ENCODE peak calls at places on chromosomes 6 and 20, in eight cellular contexts. B, U, A, L, T, V, F and Z are unnamed samples.

GRCh38 chr6:28982476-28983266 is 22.4 kb downstream of the ZNF311 start:
- DNase-seq in U (no peak), L (no peak), V (no peak), F (peak; percentile 67), T (no peak), B (peak; percentile 30), A (no peak), Z (no peak)

GRCh38 chr6:48747471-48747870 is 636.5 kb upstream of the PTCHD4 start:
- DNase-seq in T (no peak), L (no peak), U (no peak), F (no peak), B (no peak), V (no peak), A (no peak), Z (no peak)

GRCh38 chr6:3808759-3809514 is 40.2 kb upstream of the FAM50B start:
- DNase-seq in B (no peak), L (no peak), T (no peak), A (peak; percentile 66), V (peak; percentile 58), U (no peak), F (peak; percentile 89), Z (no peak)

GRCh38 chr20:34579191-34579661 is 20.7 kb downstream of the MAP1LC3A start:
- DNase-seq in U (no peak), L (no peak), V (peak; percentile 54), T (no peak), F (peak; percentile 87), A (peak; percentile 28), B (peak; percentile 76), Z (no peak)

GRCh38 chr20:58900292-58900931 is 47.9 kb downstream of the GNAS start:
- DNase-seq in L (no peak), T (no peak), A (no peak), F (peak; percentile 32), V (no peak), B (no peak), U (no peak), Z (no peak)

GRCh38 chr6:77561768-77562314 is 91.0 kb upstream of the MEI4 start:
- DNase-seq in U (no peak), B (no peak), A (no peak), T (no peak), V (no peak), L (no peak), F (no peak), Z (no peak)

GRCh38 chr6:126374372-126374771 is 34.5 kb downstream of the CENPW start:
- DNase-seq in V (no peak), L (no peak), F (no peak), A (no peak), B (no peak), U (no peak), T (no peak), Z (no peak)

GRCh38 chr6:62980093-62980492 is 231.2 kb upstream of the FKBP1C start:
- DNase-seq in F (no peak), L (no peak), T (no peak), A (no peak), V (no peak), U (no peak), B (no peak), Z (no peak)

GRCh38 chr6:28258877-28259777 is at the start of gene NKAPL:
- DNase-seq in B (no peak), F (peak; percentile 86), L (peak; percentile 25), A (no peak), U (peak; percentile 89), T (peak; percentile 65), V (peak; percentile 87), Z (peak; percentile 64)

GRCh38 chr20:9817654-9818053 is 21.2 kb downstream of the PAK5 start:
- DNase-seq in T (no peak), U (no peak), L (no peak), F (no peak), A (no peak), V (no peak), B (no peak), Z (no peak)

GRCh38 chr20:57841297-57841866 is 131.6 kb upstream of the PMEPA1 start:
- DNase-seq in A (no peak), L (no peak), U (no peak), F (no peak), B (no peak), T (no peak), V (no peak), Z (no peak)

GRCh38 chr20:32789896-32790750 is 27.9 kb downstream of the DNMT3B start:
- DNase-seq in V (peak; percentile 81), L (peak; percentile 84), B (peak; percentile 63), U (peak; percentile 85), T (peak; percentile 73), F (peak; percentile 83), A (no peak), Z (peak; percentile 88)

GRCh38 chr20:36439040-36439730 is 102.1 kb upstream of the MYL9 start:
- DNase-seq in V (peak; percentile 79), T (peak; percentile 66), A (peak; percentile 32), L (peak; percentile 82), B (peak; percentile 40), U (peak; percentile 80), F (peak; percentile 71), Z (peak; percentile 85)

GRCh38 chr6:150310539-150310938 is 58.3 kb upstream of the IYD start:
- DNase-seq in F (no peak), B (no peak), L (no peak), V (no peak), U (no peak), A (no peak), T (no peak), Z (no peak)

GRCh38 chr6:30163090-30163917 is at the start of gene TRIM15:
- DNase-seq in L (no peak), T (peak; percentile 87), U (no peak), A (peak; percentile 73), V (no peak), F (no peak), B (no peak), Z (no peak)

GRCh38 chr20:53660078-53660909 is 66.7 kb upstream of the ZNF217 start:
- DNase-seq in V (peak; percentile 74), L (no peak), U (no peak), T (no peak), F (peak; percentile 50), A (no peak), B (no peak), Z (peak; percentile 52)

GRCh38 chr6:109527989-109528388 is 45.0 kb upstream of the ZBTB24 start:
- DNase-seq in V (no peak), U (no peak), B (no peak), F (peak; percentile 17), A (peak; percentile 21), L (no peak), T (no peak), Z (no peak)

GRCh38 chr6:92538926-92539325 is 880.4 kb downstream of the EPHA7 start:
- DNase-seq in L (no peak), U (no peak), A (no peak), T (no peak), F (no peak), V (no peak), B (no peak), Z (no peak)

GRCh38 chr20:53162251-53162835 is 190.2 kb downstream of the TSHZ2 start:
- DNase-seq in T (no peak), U (no peak), A (peak; percentile 42), L (no peak), V (peak; percentile 81), B (peak; percentile 34), F (peak; percentile 51), Z (no peak)

GRCh38 chr6:82720992-82721391 is 344.6 kb downstream of the UBE3D start:
- DNase-seq in B (no peak), T (no peak), V (no peak), U (no peak), F (no peak), L (no peak), A (no peak), Z (no peak)
- TF ChIP-seq CTCF in B (no peak), T (no peak), V (no peak), U (no peak), F (no peak), L (no peak), A (no peak), Z (no peak)

DNA sequence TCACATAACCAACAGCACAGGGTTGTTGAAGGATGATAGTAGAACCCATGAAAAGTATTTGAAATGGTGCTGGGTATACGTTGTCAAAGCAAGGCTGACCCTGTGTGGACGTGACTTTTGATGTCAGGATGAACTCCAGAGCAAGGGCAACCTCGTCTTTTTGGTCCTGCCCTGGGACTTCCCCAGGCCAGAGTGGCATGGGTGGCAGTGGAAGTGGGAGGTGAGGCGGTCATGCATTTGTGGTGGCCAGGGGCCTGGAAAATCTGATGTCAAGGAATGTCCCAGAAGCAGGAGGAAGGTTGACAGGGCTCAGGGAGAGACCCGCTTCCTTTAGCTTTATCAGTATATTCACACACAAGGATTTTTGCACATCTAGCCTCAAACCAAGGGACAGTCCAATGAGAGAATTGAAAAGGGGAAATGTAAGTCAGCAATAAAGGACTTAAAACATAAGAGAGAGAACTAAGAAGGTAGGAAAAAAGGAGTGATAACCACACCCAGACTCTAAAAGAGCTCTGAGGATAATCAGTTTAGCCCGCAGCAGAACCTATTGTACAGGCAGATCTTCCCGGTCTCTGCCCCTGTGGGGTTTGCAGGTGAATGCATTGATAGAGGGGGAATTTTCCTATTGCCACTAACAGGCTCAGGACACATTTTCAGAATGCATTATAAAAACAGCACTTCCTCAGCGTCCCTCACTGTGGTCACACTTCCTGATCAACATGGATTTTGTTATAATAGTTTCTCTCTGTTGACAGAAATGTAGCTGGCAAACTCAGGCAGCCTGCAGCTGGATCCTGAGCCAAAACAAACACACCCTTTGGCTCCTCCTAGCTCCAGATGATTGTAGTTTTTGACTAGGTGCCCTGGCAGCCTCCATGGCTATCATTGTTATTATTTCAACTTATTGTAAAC is 98.7 kb upstream of the HDGFL1 start:
- DNase-seq in B (peak; percentile 80), T (peak; percentile 85), U (peak; percentile 65), V (peak; percentile 47), A (no peak), L (no peak), F (peak; percentile 72), Z (no peak)
- TF ChIP-seq CTCF in B (no peak), T (peak; percentile 18), U (peak; percentile 32), V (peak; percentile 13), A (no peak), L (no peak), F (no peak), Z (no peak)

GRCh38 chr6:31795616-31796298 is at the start of gene VARS1:
- DNase-seq in L (peak; percentile 98), T (peak; percentile 96), U (peak; percentile 98), F (peak; percentile 94), V (peak; percentile 93), B (peak; percentile 84), A (peak; percentile 82), Z (peak; percentile 98)
- TF ChIP-seq CTCF in L (peak; percentile 98), T (peak; percentile 96), U (peak; percentile 80), F (peak; percentile 58), V (peak; percentile 99), B (peak; percentile 75), A (peak; percentile 98), Z (peak; percentile 93)

GRCh38 chr6:170264086-170264485 is 26.8 kb downstream of the DLL1 start:
- DNase-seq in T (no peak), L (no peak), V (no peak), F (no peak), A (no peak), U (no peak), B (no peak), Z (no peak)

GRCh38 chr6:170266061-170266825 is 24.6 kb downstream of the DLL1 start:
- DNase-seq in F (no peak), A (no peak), V (no peak), L (no peak), T (no peak), U (no peak), B (no peak), Z (no peak)

GRCh38 chr6:170263410-170263809 is 27.5 kb downstream of the DLL1 start:
- DNase-seq in B (no peak), F (no peak), A (no peak), T (no peak), V (no peak), U (no peak), L (no peak), Z (no peak)

GRCh38 chr6:170267688-170268087 is 23.2 kb downstream of the DLL1 start:
- DNase-seq in T (no peak), F (no peak), B (no peak), L (no peak), V (no peak), A (no peak), U (no peak), Z (no peak)

GRCh38 chr6:170265655-170266054 is 25.2 kb downstream of the DLL1 start:
- DNase-seq in A (peak; percentile 73), T (peak; percentile 94), V (no peak), L (no peak), U (peak; percentile 80), B (peak; percentile 81), F (peak; percentile 32), Z (no peak)
- TF ChIP-seq CTCF in A (no peak), T (peak; percentile 4), V (no peak), L (no peak), U (no peak), B (no peak), F (no peak), Z (no peak)